ENCODE peak calls at places on chromosomes 6 and 20, in eight cellular contexts. Q is HCT116; V is GM23338; A is upper lobe of left lung; J is body of pancreas; B is CD8-positive, alpha-beta T cell; H is SK-N-SH; L is heart right ventricle. G is an unnamed sample.
A peak's percentile ranks its signal among the peaks of the same experiment; 100 is the strongest.

GRCh38 chr20:49394264-49394663 is 88.2 kb downstream of the KCNB1 start:
- DNase-seq in Q (no peak), V (no peak), A (no peak), J (peak; percentile 10), B (no peak), H (no peak), L (no peak), G (no peak)

GRCh38 chr20:43910564-43910963 is 4.1 kb upstream of the TOX2 start:
- DNase-seq in Q (no peak), V (no peak), A (no peak), J (no peak), B (no peak), H (no peak), L (no peak), G (no peak)

GRCh38 chr6:89044988-89045387 is 35.6 kb upstream of the PNRC1 start:
- DNase-seq in Q (no peak), V (no peak), A (peak; percentile 25), J (no peak), B (no peak), H (no peak), L (peak; percentile 38), G (peak; percentile 71)

GRCh38 chr6:123668965-123669591 is 32.3 kb upstream of the TRDN start:
- DNase-seq in Q (no peak), V (no peak), A (no peak), J (no peak), B (no peak), H (no peak), L (no peak), G (no peak)

GRCh38 chr6:144017167-144018094 is 9.4 kb upstream of the PLAGL1 start:
- DNase-seq in Q (no peak), V (no peak), A (no peak), J (no peak), B (no peak), H (no peak), L (no peak), G (no peak)

GRCh38 chr6:21457647-21458046 is 135.9 kb upstream of the SOX4 start:
- DNase-seq in Q (no peak), V (no peak), A (no peak), J (no peak), B (no peak), H (no peak), L (no peak), G (no peak)

GRCh38 chr20:6744171-6744570 is 23.3 kb upstream of the BMP2 start:
- DNase-seq in Q (no peak), V (no peak), A (no peak), J (no peak), B (no peak), H (no peak), L (no peak), G (no peak)

GRCh38 chr6:72724545-72724944 is 102.7 kb downstream of the KCNQ5 start:
- DNase-seq in Q (no peak), V (no peak), A (no peak), J (no peak), B (no peak), H (no peak), L (no peak), G (no peak)

GRCh38 chr6:42791706-42792320 is 10.0 kb downstream of the BICRAL start:
- DNase-seq in Q (no peak), V (no peak), A (no peak), J (peak; percentile 20), B (no peak), H (no peak), L (no peak), G (no peak)

GRCh38 chr6:32195652-32195901 is 3.1 kb upstream of the GPSM3 start:
- DNase-seq in Q (peak; percentile 99), V (peak; percentile 100), A (peak; percentile 100), J (peak; percentile 100), B (peak; percentile 100), H (peak; percentile 94), L (peak; percentile 100), G (peak; percentile 100)

GRCh38 chr20:23970049-23970448 is 18.5 kb downstream of the GGTLC1 start:
- DNase-seq in Q (no peak), V (no peak), A (no peak), J (peak; percentile 45), B (no peak), H (no peak), L (no peak), G (no peak)

GRCh38 chr6:161162722-161163121 is 111.1 kb downstream of the AGPAT4 start:
- DNase-seq in Q (no peak), V (no peak), A (no peak), J (no peak), B (no peak), H (no peak), L (no peak), G (no peak)

GRCh38 chr6:106141441-106142237 is 55.5 kb downstream of the PRDM1 start:
- DNase-seq in Q (no peak), V (no peak), A (no peak), J (no peak), B (no peak), H (no peak), L (no peak), G (no peak)

GRCh38 chr20:38872036-38872435 is 54.2 kb upstream of the FAM83D start:
- DNase-seq in Q (no peak), V (no peak), A (no peak), J (no peak), B (no peak), H (no peak), L (no peak), G (no peak)

GRCh38 chr6:38686270-38687042 is 16.5 kb downstream of the GLO1 start:
- DNase-seq in Q (no peak), V (no peak), A (no peak), J (no peak), B (no peak), H (no peak), L (no peak), G (no peak)

GRCh38 chr20:9829835-9830234 is 9.0 kb downstream of the PAK5 start:
- DNase-seq in Q (no peak), V (peak; percentile 66), A (no peak), J (no peak), B (no peak), H (no peak), L (no peak), G (no peak)

GRCh38 chr6:8536122-8536521 is 100.8 kb upstream of the SLC35B3 start:
- DNase-seq in Q (no peak), V (no peak), A (no peak), J (no peak), B (no peak), H (no peak), L (no peak), G (no peak)

GRCh38 chr6:158697798-158698197 is 47.9 kb downstream of the SYTL3 start:
- DNase-seq in Q (peak; percentile 75), V (no peak), A (no peak), J (no peak), B (no peak), H (no peak), L (no peak), G (no peak)

GRCh38 chr6:33584700-33585402 is 4.8 kb upstream of the BAK1 start:
- DNase-seq in Q (no peak), V (no peak), A (no peak), J (no peak), B (no peak), H (no peak), L (no peak), G (no peak)
- TF ChIP-seq CTCF in Q (no peak), V (no peak), A (no peak), J (no peak), B (no peak), H (no peak), L (no peak), G (no peak)

DNA sequence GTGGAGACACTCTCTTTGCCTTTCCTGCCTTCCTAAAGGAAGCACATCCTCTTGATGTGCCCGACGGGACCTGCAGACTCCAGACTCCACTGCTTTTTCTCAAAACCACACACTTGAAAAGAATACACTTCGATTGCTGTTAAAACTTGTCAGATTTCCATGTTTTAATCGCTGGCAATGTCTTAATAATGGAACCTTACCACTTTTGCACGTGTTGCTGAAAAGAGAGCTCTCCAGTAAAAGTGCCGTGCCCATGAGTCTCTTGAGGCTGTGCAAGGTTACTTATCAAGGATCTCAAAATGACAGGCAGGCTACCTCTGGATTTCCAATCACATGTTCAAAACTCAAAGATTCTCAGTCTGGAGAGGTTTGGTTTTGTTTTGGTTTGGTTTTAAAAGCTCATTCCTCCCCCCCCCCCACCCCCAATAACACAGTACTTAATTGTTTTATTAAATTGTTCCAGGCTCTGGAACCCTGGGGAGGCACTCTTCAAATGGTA is 12.0 kb upstream of the TFAP2A start:
- DNase-seq in Q (no peak), V (no peak), A (no peak), J (no peak), B (no peak), H (no peak), L (no peak), G (no peak)
- H3K27me3 ChIP-seq in Q (no peaks in the 10 kb centered on the region), V (peaks cover 82% of the 10 kb centered on the region), A (no peaks in the 10 kb centered on the region), J (no peaks in the 10 kb centered on the region), B (peaks cover 50% of the 10 kb centered on the region), H (peaks cover 50% of the 10 kb centered on the region), L (peaks cover 83% of the 10 kb centered on the region), G (peaks cover 55% of the 10 kb centered on the region)

DNA sequence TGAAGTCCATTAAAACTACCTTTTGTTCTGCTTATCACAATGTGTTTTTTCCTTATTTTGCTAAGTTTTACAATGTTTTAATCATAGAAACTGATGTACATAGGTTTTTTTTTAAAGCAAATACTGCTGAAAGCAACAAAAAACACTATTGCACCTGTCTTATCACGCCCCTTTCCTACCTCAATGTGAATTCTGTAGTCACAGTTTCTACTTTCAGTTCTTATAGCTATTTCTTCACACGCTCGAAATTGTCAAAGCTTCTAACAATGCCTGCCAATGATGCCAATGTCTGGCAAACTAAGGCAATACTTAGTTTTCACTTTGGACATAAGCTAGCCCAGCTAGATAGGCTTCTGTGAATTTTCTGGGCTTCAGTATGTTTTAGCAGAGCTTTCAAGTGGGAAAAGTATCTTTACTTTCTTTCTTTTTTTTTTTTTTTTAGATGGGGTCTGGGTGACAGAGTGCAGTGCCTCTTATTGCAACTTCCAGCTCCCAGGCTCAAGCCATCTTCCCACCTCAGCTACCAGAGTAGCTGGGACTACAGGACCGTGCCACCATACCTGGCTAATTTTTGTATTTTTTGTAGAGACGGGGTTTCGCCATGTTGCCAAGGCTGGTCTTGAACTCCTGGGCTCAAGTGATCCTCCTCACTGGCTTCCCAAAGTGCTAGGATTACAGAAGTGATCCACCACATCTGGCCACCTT is 85.5 kb upstream of the HTR1B start:
- DNase-seq in Q (no peak), V (no peak), A (no peak), J (no peak), B (no peak), H (no peak), L (no peak), G (no peak)
- H3K4me3 ChIP-seq in Q (no peak overlapping the region), V (no peak overlapping the region), A (no peak overlapping the region), J (no peak overlapping the region), B (no peak overlapping the region), H (no peak overlapping the region), L (no peak overlapping the region), G (no peak overlapping the region)

DNA sequence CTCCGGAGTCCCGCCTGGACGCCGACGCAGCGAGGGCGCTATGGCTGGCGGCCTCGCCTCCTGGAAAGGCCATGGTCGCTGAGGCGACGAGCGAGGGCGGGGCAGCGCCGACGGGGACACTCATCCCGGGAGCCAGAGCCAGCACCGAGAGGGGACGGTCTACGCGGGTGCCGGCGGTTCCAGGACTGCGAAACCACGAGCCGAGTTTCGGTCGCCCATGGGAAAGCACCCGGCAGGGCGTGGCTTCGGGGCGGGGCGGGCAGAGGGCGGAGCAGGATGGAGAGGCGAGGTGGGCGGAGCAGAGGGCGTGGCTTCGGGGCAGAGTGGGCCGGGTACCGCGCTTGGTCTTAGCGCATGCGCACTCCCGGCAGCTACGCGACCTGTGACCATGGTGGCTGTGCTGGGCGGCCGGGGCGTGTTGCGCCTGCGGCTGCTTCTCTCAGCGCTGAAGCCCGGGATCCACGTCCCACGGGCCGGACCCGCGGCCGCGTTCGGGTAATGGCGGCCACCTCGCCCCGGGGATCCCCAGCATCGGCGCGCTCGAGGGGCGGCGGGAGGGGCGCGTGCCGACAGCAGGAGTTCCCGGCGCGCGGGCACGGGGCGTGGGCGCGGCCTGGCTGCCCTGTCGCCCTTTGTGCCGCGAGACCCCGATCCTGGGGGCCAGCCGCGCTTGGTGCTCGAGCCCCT is at the start of gene BPHL:
- DNase-seq in Q (peak; percentile 84), V (peak; percentile 96), A (peak; percentile 100), J (peak; percentile 99), B (peak; percentile 99), H (peak; percentile 100), L (peak; percentile 99), G (peak; percentile 98)
- TF ChIP-seq CTCF in Q (no peak), V (no peak), A (no peak), J (no peak), B (no peak), H (no peak), L (no peak), G (no peak)

G was measured in lower lobe of right lung.